ENCODE peak calls at places on chromosomes 13 and 19, in four cellular contexts. One of them, this sample, is unnamed.

GRCh38 chr13:28671393-28671792 is 12.5 kb downstream of the POMP start:
- DNase-seq in GM12878: no peak
- DNase-seq in WTC11: no peak
- DNase-seq in K562: no peak
- DNase-seq in this sample: no peak

GRCh38 chr13:73000027-73000674 is 58.7 kb upstream of the KLF5 start:
- DNase-seq in GM12878: peak; percentile 21
- DNase-seq in K562: peak; percentile 3
- DNase-seq in WTC11: no peak
- DNase-seq in this sample: no peak

GRCh38 chr13:31951215-31951678 is 80.3 kb upstream of the FRY start:
- DNase-seq in K562: no peak
- DNase-seq in WTC11: no peak
- DNase-seq in GM12878: peak; percentile 89
- DNase-seq in this sample: no peak

GRCh38 chr19:1977116-1977515 is 36.1 kb downstream of the CSNK1G2 start:
- DNase-seq in K562: peak; percentile 77
- DNase-seq in WTC11: no peak
- DNase-seq in GM12878: no peak
- DNase-seq in this sample: no peak

GRCh38 chr13:50609016-50609415 is 234.5 kb downstream of the DLEU7 start:
- DNase-seq in WTC11: no peak
- DNase-seq in K562: no peak
- DNase-seq in GM12878: no peak
- DNase-seq in this sample: no peak

GRCh38 chr13:42649761-42650289 is 75.9 kb downstream of the TNFSF11 start:
- DNase-seq in WTC11: no peak
- DNase-seq in GM12878: no peak
- DNase-seq in K562: no peak
- DNase-seq in this sample: no peak

GRCh38 chr13:108214511-108215383 is 589 bp downstream of the LIG4 start:
- DNase-seq in K562: no peak
- DNase-seq in GM12878: no peak
- DNase-seq in WTC11: peak; percentile 17
- DNase-seq in this sample: no peak

GRCh38 chr19:15287496-15287895 is 44.8 kb downstream of the BRD4 start:
- DNase-seq in K562: no peak
- DNase-seq in WTC11: no peak
- DNase-seq in GM12878: no peak
- DNase-seq in this sample: no peak

GRCh38 chr13:97391201-97391600 is 42.8 kb upstream of the RAP2A start:
- DNase-seq in GM12878: no peak
- DNase-seq in WTC11: no peak
- DNase-seq in K562: no peak
- DNase-seq in this sample: no peak

GRCh38 chr13:44954210-44954609 is 35.1 kb downstream of the NUFIP1 start:
- DNase-seq in K562: no peak
- DNase-seq in WTC11: no peak
- DNase-seq in GM12878: no peak
- DNase-seq in this sample: no peak

GRCh38 chr19:4009990-4010807 is 2.7 kb downstream of the PIAS4 start:
- DNase-seq in WTC11: no peak
- DNase-seq in K562: no peak
- DNase-seq in GM12878: no peak
- DNase-seq in this sample: no peak

GRCh38 chr13:76512676-76513277 is 373.4 kb downstream of the KCTD12 start:
- DNase-seq in WTC11: no peak
- DNase-seq in K562: no peak
- DNase-seq in GM12878: no peak
- DNase-seq in this sample: no peak

GRCh38 chr19:13118424-13119193 is 545 bp downstream of the NACC1 start:
- DNase-seq in WTC11: peak; percentile 96
- DNase-seq in K562: peak; percentile 96
- DNase-seq in GM12878: no peak
- DNase-seq in this sample: peak; percentile 50

GRCh38 chr13:64992314-64992713 is 2237.8 kb downstream of the PCDH9 start:
- DNase-seq in GM12878: no peak
- DNase-seq in K562: no peak
- DNase-seq in WTC11: no peak
- DNase-seq in this sample: no peak

GRCh38 chr19:480016-480855 is 16.1 kb upstream of the MADCAM1 start:
- DNase-seq in WTC11: peak; percentile 81
- DNase-seq in K562: peak; percentile 79
- DNase-seq in GM12878: no peak
- DNase-seq in this sample: peak; percentile 63

GRCh38 chr13:71339010-71339409 is 528.0 kb downstream of the DACH1 start:
- DNase-seq in K562: no peak
- DNase-seq in WTC11: no peak
- DNase-seq in GM12878: no peak
- DNase-seq in this sample: no peak

GRCh38 chr19:2475018-2475701 is 767 bp upstream of the GADD45B start:
- DNase-seq in K562: peak; percentile 49
- DNase-seq in GM12878: no peak
- DNase-seq in WTC11: peak; percentile 55
- DNase-seq in this sample: no peak

GRCh38 chr19:13597625-13598024 is 91.3 kb upstream of the CACNA1A start:
- DNase-seq in GM12878: peak; percentile 25
- DNase-seq in WTC11: peak; percentile 56
- DNase-seq in K562: peak; percentile 78
- DNase-seq in this sample: peak; percentile 35

GRCh38 chr13:40190656-40191100 is 475.8 kb downstream of the FOXO1 start:
- DNase-seq in WTC11: no peak
- DNase-seq in K562: no peak
- DNase-seq in GM12878: no peak
- DNase-seq in this sample: peak; percentile 6

GRCh38 chr13:46665630-46666482 is 112.9 kb downstream of the LRCH1 start:
- DNase-seq in WTC11: no peak
- DNase-seq in GM12878: no peak
- DNase-seq in K562: no peak
- DNase-seq in this sample: peak; percentile 70

GRCh38 chr13:100208002-100208401 is 119.1 kb downstream of the PCCA start:
- DNase-seq in WTC11: no peak
- DNase-seq in GM12878: no peak
- DNase-seq in K562: no peak
- DNase-seq in this sample: no peak

GRCh38 chr13:86085890-86086289 is 286.7 kb upstream of the SLITRK6 start:
- DNase-seq in WTC11: no peak
- DNase-seq in K562: no peak
- DNase-seq in GM12878: no peak
- DNase-seq in this sample: no peak

DNA sequence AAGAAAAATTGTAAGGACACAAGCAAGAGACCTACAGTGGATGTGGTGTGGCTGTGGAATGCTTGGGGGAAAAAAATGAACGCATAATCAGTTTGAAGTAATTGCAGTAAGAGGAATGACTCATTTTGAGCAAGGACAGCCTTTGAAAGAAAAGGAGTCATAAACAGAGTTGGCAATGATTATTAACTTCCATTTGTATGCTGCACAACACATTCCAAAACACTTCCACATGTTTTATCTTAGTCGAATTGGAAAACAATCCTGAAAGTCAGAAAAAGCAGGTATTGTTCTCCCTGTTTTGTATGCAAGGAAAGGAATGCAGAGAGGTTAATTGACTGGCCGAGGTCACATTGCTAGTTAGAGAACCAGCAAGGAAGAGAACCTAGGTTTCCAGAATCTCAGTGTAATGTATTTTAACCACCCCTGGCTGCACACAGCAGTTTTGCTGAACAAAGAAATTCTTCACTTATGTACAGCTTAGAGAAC is 630.0 kb upstream of the MIR17HG start:
- DNase-seq in K562: no peak
- DNase-seq in WTC11: no peak
- DNase-seq in GM12878: no peak
- DNase-seq in this sample: no peak
- TF ChIP-seq CBFB in K562: no peak
- TF ChIP-seq CBFB in WTC11: no peak
- TF ChIP-seq CBFB in GM12878: no peak
- TF ChIP-seq CBFB in this sample: no peak

GRCh38 chr13:30731658-30732390 is 3.5 kb upstream of the ALOX5AP start:
- DNase-seq in GM12878: no peak
- DNase-seq in WTC11: no peak
- DNase-seq in K562: no peak
- DNase-seq in this sample: no peak
- TF ChIP-seq CBFB in GM12878: no peak
- TF ChIP-seq CBFB in WTC11: no peak
- TF ChIP-seq CBFB in K562: no peak
- TF ChIP-seq CBFB in this sample: no peak

GRCh38 chr13:88429862-88430261 is 758.7 kb downstream of the SLITRK5 start:
- DNase-seq in K562: no peak
- DNase-seq in WTC11: no peak
- DNase-seq in GM12878: no peak
- DNase-seq in this sample: no peak

DNA sequence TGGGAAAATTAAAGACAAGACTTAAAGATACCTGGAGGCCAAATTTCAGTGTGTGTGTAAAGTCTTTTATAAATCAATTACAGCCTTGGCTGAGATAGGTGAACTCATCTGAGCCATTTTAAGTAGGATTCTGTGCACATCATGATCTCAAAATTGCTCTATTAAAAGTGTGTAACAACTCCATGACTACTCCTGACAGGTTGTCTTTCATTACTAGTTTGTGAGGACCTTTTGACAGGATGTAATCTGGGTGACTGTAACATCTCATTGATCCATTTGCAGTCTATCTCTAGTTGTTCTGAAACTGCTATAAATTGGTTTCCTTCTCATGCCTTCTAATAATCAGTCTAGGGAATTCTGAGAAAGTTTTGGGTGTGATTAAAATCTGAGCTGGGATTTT is 753.3 kb downstream of the SLITRK5 start:
- DNase-seq in K562: no peak
- DNase-seq in WTC11: no peak
- DNase-seq in GM12878: no peak
- DNase-seq in this sample: no peak
- TF ChIP-seq CBFB in K562: no peak
- TF ChIP-seq CBFB in WTC11: no peak
- TF ChIP-seq CBFB in GM12878: no peak
- TF ChIP-seq CBFB in this sample: no peak

GRCh38 chr19:48806518-48806817 is 4.4 kb downstream of the BCAT2 start:
- DNase-seq in WTC11: peak; percentile 76
- DNase-seq in K562: peak; percentile 79
- DNase-seq in GM12878: no peak
- DNase-seq in this sample: no peak

GRCh38 chr19:48806818-48807589 is 3.8 kb downstream of the BCAT2 start:
- DNase-seq in WTC11: peak; percentile 47
- DNase-seq in K562: peak; percentile 72
- DNase-seq in GM12878: no peak
- DNase-seq in this sample: peak; percentile 88

GRCh38 chr19:48807590-48808308 is 3.1 kb downstream of the BCAT2 start:
- DNase-seq in WTC11: peak; percentile 44
- DNase-seq in GM12878: no peak
- DNase-seq in K562: peak; percentile 61
- DNase-seq in this sample: peak; percentile 50

GRCh38 chr19:48804496-48804895 is 6.3 kb downstream of the BCAT2 start:
- DNase-seq in K562: no peak
- DNase-seq in GM12878: no peak
- DNase-seq in WTC11: no peak
- DNase-seq in this sample: no peak

GRCh38 chr19:48805452-48805851 is 5.4 kb downstream of the BCAT2 start:
- DNase-seq in K562: no peak
- DNase-seq in WTC11: no peak
- DNase-seq in GM12878: no peak
- DNase-seq in this sample: no peak
- TF ChIP-seq CBFB in K562: no peak
- TF ChIP-seq CBFB in WTC11: no peak
- TF ChIP-seq CBFB in GM12878: no peak
- TF ChIP-seq CBFB in this sample: no peak

GRCh38 chr13:106302011-106302410 is 233.5 kb downstream of the EFNB2 start:
- DNase-seq in K562: no peak
- DNase-seq in GM12878: no peak
- DNase-seq in WTC11: no peak
- DNase-seq in this sample: no peak
- TF ChIP-seq CBFB in K562: no peak
- TF ChIP-seq CBFB in GM12878: no peak
- TF ChIP-seq CBFB in WTC11: no peak
- TF ChIP-seq CBFB in this sample: no peak

GRCh38 chr13:98564204-98564603 is 12.7 kb downstream of the STK24 start:
- DNase-seq in WTC11: no peak
- DNase-seq in GM12878: no peak
- DNase-seq in K562: no peak
- DNase-seq in this sample: no peak
- TF ChIP-seq CBFB in WTC11: no peak
- TF ChIP-seq CBFB in GM12878: no peak
- TF ChIP-seq CBFB in K562: no peak
- TF ChIP-seq CBFB in this sample: no peak

DNA sequence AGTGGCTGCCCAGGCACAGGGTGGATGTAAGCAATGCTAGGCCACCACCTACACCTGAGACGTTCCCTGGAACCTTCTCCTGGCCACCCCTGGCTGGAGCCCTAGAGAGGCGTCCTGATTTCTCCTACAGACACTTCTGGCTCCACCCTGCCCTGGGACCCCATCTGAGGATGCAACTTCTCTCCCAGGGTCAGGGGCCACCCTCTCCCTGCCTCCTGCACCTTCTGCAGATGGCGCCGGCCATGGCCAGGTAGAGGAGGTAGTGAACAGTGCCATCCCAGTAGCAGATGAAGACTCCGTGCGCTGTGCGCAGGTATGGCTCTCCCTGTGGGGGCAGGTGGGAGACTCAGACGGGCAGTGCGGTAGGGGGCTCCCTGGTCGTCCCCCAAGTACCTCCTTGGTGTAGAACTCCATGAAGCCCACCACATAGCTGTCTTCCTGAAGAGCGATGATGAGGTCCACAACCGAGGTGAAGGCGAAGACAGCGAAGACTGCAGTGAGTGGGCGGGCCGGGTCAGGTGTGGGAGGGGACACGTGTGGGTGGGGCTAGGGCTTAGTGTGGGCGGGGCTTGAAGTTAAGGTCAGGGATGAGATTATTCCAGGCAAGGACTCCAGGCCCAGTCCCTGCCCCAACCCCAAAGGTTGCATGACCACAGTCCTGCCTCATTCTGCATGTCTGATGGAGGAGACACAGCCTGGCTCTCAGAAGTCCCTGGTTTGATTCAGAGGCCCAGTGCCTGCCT is 3.0 kb downstream of the TM6SF2 start:
- DNase-seq in GM12878: no peak
- DNase-seq in K562: peak; percentile 68
- DNase-seq in WTC11: peak; percentile 63
- DNase-seq in this sample: no peak
- TF ChIP-seq CBFB in GM12878: no peak
- TF ChIP-seq CBFB in K562: no peak
- TF ChIP-seq CBFB in WTC11: no peak
- TF ChIP-seq CBFB in this sample: no peak

This sample was measured in HepG2.